ENCODE peak calls at places on chromosomes 6 and 20, in seven cellular contexts. J is dorsolateral prefrontal cortex, D is Panc1, X is OCI-LY7, R is AG04450, T is tibial artery, W is HepG2. O is an unnamed sample.

GRCh38 chr6:88302769-88303230 is 136.7 kb upstream of the CNR1 start:
- DNase-seq in J (no peak), D (no peak), X (no peak), R (no peak), T (no peak), W (no peak), O (no peak)

GRCh38 chr20:21125072-21125848 is 622 bp upstream of the KIZ start:
- DNase-seq in J (peak; percentile 53), D (peak; percentile 58), X (no peak), R (no peak), T (no peak), W (peak; percentile 88), O (peak; percentile 71)

GRCh38 chr20:44942264-44942973 is 17.8 kb downstream of the TOMM34 start:
- DNase-seq in J (no peak), D (no peak), X (no peak), R (no peak), T (no peak), W (peak; percentile 21), O (no peak)

GRCh38 chr6:155177369-155177961 is 86.3 kb upstream of the CLDN20 start:
- DNase-seq in J (no peak), D (no peak), X (peak; percentile 86), R (peak; percentile 55), T (no peak), W (peak; percentile 72), O (peak; percentile 47)

GRCh38 chr6:129844118-129844891 is 16.8 kb downstream of the TMEM244 start:
- DNase-seq in J (no peak), D (no peak), X (no peak), R (no peak), T (no peak), W (no peak), O (no peak)

GRCh38 chr6:2534406-2535139 is 216.1 kb downstream of the MYLK4 start:
- DNase-seq in J (no peak), D (no peak), X (no peak), R (no peak), T (no peak), W (no peak), O (no peak)

GRCh38 chr6:137271245-137272183 is 52.3 kb upstream of the IFNGR1 start:
- DNase-seq in J (no peak), D (peak; percentile 42), X (peak; percentile 66), R (peak; percentile 10), T (no peak), W (peak; percentile 75), O (no peak)

GRCh38 chr20:31719644-31720485 is 2.8 kb downstream of the BCL2L1 start:
- DNase-seq in J (no peak), D (no peak), X (no peak), R (no peak), T (peak; percentile 72), W (peak; percentile 99), O (peak; percentile 67)

GRCh38 chr20:1894951-1895673 is at the start of gene SIRPA:
- DNase-seq in J (peak; percentile 82), D (no peak), X (no peak), R (no peak), T (peak; percentile 87), W (no peak), O (peak; percentile 66)

GRCh38 chr6:45773906-45774305 is 241.8 kb downstream of the CLIC5 start:
- DNase-seq in J (no peak), D (no peak), X (no peak), R (no peak), T (no peak), W (no peak), O (no peak)

GRCh38 chr20:44702776-44703175 is 12.4 kb upstream of the CCN5 start:
- DNase-seq in J (peak; percentile 88), D (no peak), X (peak; percentile 48), R (peak; percentile 87), T (peak; percentile 98), W (no peak), O (peak; percentile 76)

GRCh38 chr6:134352786-134353480 is 35.0 kb upstream of the SGK1 start:
- DNase-seq in J (no peak), D (no peak), X (no peak), R (peak; percentile 39), T (no peak), W (no peak), O (no peak)

GRCh38 chr6:41964201-41964887 is 22.7 kb upstream of the CCND3 start:
- DNase-seq in J (no peak), D (no peak), X (no peak), R (no peak), T (peak; percentile 21), W (no peak), O (peak; percentile 42)

GRCh38 chr6:43828711-43829110 is 58.7 kb downstream of the VEGFA start:
- DNase-seq in J (no peak), D (no peak), X (peak; percentile 62), R (no peak), T (no peak), W (no peak), O (no peak)

DNA sequence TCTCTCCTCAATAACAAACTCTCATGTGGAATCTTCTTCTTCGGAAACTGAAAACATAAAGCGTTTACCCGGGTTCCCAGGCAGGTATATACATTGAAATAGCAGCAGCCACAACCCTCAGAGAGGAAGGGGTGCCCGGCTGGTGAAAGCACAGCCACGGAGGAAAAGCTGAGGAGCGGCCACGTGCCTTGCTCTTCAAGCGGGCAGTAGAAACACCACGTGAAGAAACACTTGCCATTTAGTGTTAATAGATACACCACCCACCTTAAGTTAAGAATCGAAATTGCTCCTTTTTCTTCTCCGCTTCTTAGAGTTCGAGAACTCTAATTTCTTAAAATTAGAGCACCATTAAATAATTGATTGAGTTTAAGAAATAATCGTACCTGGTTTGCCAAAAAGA is 305 bp downstream of the THBS2 start:
- DNase-seq in J (no peak), D (no peak), X (no peak), R (no peak), T (no peak), W (no peak), O (no peak)
- H3K4me3 ChIP-seq in J (peak overlapping the region; percentile 38), D (peak overlapping the region; percentile 17), X (no peak overlapping the region), R (peak overlapping the region; percentile 77), T (peak overlapping the region; percentile 57), W (no peak overlapping the region), O (no peak overlapping the region)

DNA sequence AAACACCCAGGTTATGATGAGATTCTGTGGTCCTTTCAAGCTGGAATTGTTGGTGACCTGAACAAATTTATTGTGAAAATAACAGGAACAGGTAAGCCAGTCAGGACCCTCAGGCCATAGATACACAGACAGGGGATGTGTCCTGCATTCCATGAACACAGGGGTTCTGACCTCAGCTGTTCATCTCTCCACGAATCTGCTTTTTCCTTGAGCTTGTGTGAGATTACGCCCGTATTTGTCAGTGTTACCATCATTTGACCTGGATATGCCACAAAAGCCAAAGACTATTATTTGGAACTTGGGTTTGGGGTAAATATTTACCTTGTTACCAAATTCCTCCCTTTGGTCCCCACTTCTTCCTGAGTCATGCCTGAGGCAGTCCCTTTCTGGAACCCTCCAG is 288.9 kb downstream of the PREX1 start:
- DNase-seq in J (no peak), D (no peak), X (no peak), R (no peak), T (no peak), W (no peak), O (no peak)
- H3K4me3 ChIP-seq in J (no peak overlapping the region), D (no peak overlapping the region), X (no peak overlapping the region), R (no peak overlapping the region), T (no peak overlapping the region), W (no peak overlapping the region), O (no peak overlapping the region)

DNA sequence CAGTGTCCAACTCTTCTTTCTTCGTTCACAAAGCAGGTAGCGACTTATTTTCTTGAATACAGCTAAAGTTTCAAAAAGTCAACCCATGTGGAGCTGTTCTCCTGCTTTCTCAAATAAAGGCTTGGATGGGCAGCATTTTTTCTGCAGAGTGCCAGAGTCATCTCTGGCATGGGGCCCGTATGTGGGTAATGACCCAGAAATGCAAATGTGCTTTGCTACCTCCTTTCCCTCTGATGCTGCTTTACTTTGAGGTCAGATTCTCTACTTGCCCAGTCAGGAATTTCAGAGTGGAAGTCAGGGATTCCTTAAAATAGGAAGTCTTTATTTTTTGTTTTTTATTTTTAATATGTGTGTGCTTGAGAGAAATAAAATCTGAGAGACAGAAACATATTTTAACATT is 4.9 kb downstream of the NKAIN2 start:
- DNase-seq in J (peak; percentile 58), D (no peak), X (no peak), R (no peak), T (no peak), W (no peak), O (no peak)
- H3K4me3 ChIP-seq in J (no peak overlapping the region), D (no peak overlapping the region), X (no peak overlapping the region), R (no peak overlapping the region), T (no peak overlapping the region), W (no peak overlapping the region), O (no peak overlapping the region)

GRCh38 chr6:21845018-21845417 is 251.5 kb downstream of the SOX4 start:
- DNase-seq in J (no peak), D (no peak), X (no peak), R (no peak), T (no peak), W (no peak), O (no peak)

GRCh38 chr6:21847712-21848111 is 254.2 kb downstream of the SOX4 start:
- DNase-seq in J (no peak), D (no peak), X (no peak), R (no peak), T (no peak), W (no peak), O (no peak)

GRCh38 chr6:21850682-21851081 is 257.1 kb downstream of the SOX4 start:
- DNase-seq in J (no peak), D (no peak), X (no peak), R (no peak), T (no peak), W (no peak), O (no peak)

GRCh38 chr6:21842875-21843274 is 249.3 kb downstream of the SOX4 start:
- DNase-seq in J (no peak), D (no peak), X (no peak), R (no peak), T (no peak), W (no peak), O (no peak)

DNA sequence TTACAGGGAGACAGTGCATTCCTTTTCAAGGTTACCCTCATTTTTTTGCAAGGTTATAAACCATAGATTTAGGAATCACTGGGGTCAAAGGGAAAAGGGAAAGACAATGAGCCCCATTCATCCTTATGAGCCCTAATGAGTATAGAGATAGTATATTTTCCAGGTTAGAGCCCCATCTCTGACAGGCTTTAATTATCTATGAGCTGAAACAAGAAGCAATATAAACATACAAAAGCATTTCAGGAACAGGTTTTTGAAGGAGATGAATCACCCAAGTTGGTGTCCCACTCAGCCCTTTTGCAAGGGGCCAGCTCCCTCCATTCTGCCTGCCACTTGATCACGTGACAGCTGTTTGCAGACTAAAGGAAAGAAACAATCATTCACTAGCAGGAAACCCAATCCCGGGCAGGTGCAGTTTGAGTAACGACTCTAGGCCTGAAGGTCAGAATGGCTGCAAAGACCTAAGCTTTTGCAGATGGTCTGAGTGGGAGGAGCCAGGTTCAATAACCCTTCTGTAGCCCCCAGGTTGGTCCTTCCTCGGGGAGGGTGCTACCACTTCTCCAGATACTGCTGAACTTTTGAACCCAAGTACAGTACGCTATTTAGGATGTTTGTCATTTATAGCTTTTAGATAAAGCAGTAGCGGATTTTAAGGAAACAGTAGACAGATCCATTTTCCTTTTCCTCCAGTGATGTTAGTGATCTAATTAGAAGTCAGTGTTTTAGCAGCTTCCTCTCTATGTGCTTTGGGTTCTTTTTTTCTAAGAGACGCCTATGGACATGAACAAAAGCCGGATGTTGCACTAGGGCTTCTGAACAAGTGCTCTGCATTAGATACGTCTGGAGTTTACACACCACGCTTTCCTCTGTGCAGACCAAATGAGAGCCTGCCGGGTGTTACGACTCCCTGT is 253.2 kb downstream of the SOX4 start:
- DNase-seq in J (no peak), D (no peak), X (peak; percentile 66), R (no peak), T (no peak), W (peak; percentile 25), O (no peak)
- H3K4me3 ChIP-seq in J (no peak overlapping the region), D (no peak overlapping the region), X (no peak overlapping the region), R (no peak overlapping the region), T (no peak overlapping the region), W (no peak overlapping the region), O (no peak overlapping the region)

GRCh38 chr6:159267165-159267564 is 98.0 kb downstream of the FNDC1 start:
- DNase-seq in J (no peak), D (no peak), X (peak; percentile 41), R (no peak), T (no peak), W (no peak), O (no peak)
- H3K4me3 ChIP-seq in J (no peak overlapping the region), D (no peak overlapping the region), X (no peak overlapping the region), R (no peak overlapping the region), T (no peak overlapping the region), W (no peak overlapping the region), O (no peak overlapping the region)

O was measured in Peyer's patch.